ENCODE peak calls at places on chromosomes 13 and 19, in five cellular contexts. One of them, this sample, is unnamed.

GRCh38 chr13:79480954-79481684 is at the start of gene NDFIP2:
- DNase-seq in stimulated activated CD4-positive, alpha-beta T cell treated with anti-CD3 and anti-CD28 coated beads, TNF-alpha, amount 100 ng/mL, for 24 hours: peak; percentile 78
- DNase-seq in cardiac muscle cell: peak; percentile 93
- DNase-seq in NCI-H345: peak; percentile 91
- DNase-seq in NB4: peak; percentile 94
- DNase-seq in this sample: peak; percentile 87

GRCh38 chr19:55647732-55648656 is at the start of gene CCDC106:
- DNase-seq in cardiac muscle cell: peak; percentile 86
- DNase-seq in stimulated activated CD4-positive, alpha-beta T cell treated with anti-CD3 and anti-CD28 coated beads, TNF-alpha, amount 100 ng/mL, for 24 hours: no peak
- DNase-seq in NB4: peak; percentile 65
- DNase-seq in NCI-H345: peak; percentile 57
- DNase-seq in this sample: peak; percentile 67

GRCh38 chr19:45973564-45974338 is at the start of gene NOVA2:
- DNase-seq in NB4: peak; percentile 59
- DNase-seq in cardiac muscle cell: peak; percentile 78
- DNase-seq in NCI-H345: peak; percentile 80
- DNase-seq in stimulated activated CD4-positive, alpha-beta T cell treated with anti-CD3 and anti-CD28 coated beads, TNF-alpha, amount 100 ng/mL, for 24 hours: no peak
- DNase-seq in this sample: peak; percentile 78

GRCh38 chr13:72463561-72463960 is 263.9 kb downstream of the MZT1 start:
- DNase-seq in NCI-H345: no peak
- DNase-seq in stimulated activated CD4-positive, alpha-beta T cell treated with anti-CD3 and anti-CD28 coated beads, TNF-alpha, amount 100 ng/mL, for 24 hours: no peak
- DNase-seq in cardiac muscle cell: peak; percentile 87
- DNase-seq in NB4: no peak
- DNase-seq in this sample: no peak

GRCh38 chr19:48676487-48676886 is 3.7 kb upstream of the NTN5 start:
- DNase-seq in stimulated activated CD4-positive, alpha-beta T cell treated with anti-CD3 and anti-CD28 coated beads, TNF-alpha, amount 100 ng/mL, for 24 hours: no peak
- DNase-seq in cardiac muscle cell: no peak
- DNase-seq in NB4: no peak
- DNase-seq in NCI-H345: no peak
- DNase-seq in this sample: no peak

GRCh38 chr13:51637852-51638496 is 53.7 kb downstream of the WDFY2 start:
- DNase-seq in cardiac muscle cell: no peak
- DNase-seq in NCI-H345: no peak
- DNase-seq in NB4: no peak
- DNase-seq in stimulated activated CD4-positive, alpha-beta T cell treated with anti-CD3 and anti-CD28 coated beads, TNF-alpha, amount 100 ng/mL, for 24 hours: no peak
- DNase-seq in this sample: no peak

GRCh38 chr13:91242652-91243051 is 104.8 kb upstream of the MIR17HG start:
- DNase-seq in NCI-H345: no peak
- DNase-seq in cardiac muscle cell: no peak
- DNase-seq in NB4: no peak
- DNase-seq in stimulated activated CD4-positive, alpha-beta T cell treated with anti-CD3 and anti-CD28 coated beads, TNF-alpha, amount 100 ng/mL, for 24 hours: no peak
- DNase-seq in this sample: no peak

GRCh38 chr13:111343186-111343805 is 22.9 kb downstream of the TEX29 start:
- DNase-seq in NCI-H345: no peak
- DNase-seq in cardiac muscle cell: no peak
- DNase-seq in stimulated activated CD4-positive, alpha-beta T cell treated with anti-CD3 and anti-CD28 coated beads, TNF-alpha, amount 100 ng/mL, for 24 hours: no peak
- DNase-seq in NB4: no peak
- DNase-seq in this sample: no peak

GRCh38 chr13:79989251-79989661 is 351.7 kb downstream of the SPRY2 start:
- DNase-seq in stimulated activated CD4-positive, alpha-beta T cell treated with anti-CD3 and anti-CD28 coated beads, TNF-alpha, amount 100 ng/mL, for 24 hours: no peak
- DNase-seq in NCI-H345: no peak
- DNase-seq in NB4: no peak
- DNase-seq in cardiac muscle cell: no peak
- DNase-seq in this sample: peak; percentile 99

GRCh38 chr19:41935781-41936415 is 7.6 kb upstream of the ERFL start:
- DNase-seq in NB4: no peak
- DNase-seq in stimulated activated CD4-positive, alpha-beta T cell treated with anti-CD3 and anti-CD28 coated beads, TNF-alpha, amount 100 ng/mL, for 24 hours: no peak
- DNase-seq in cardiac muscle cell: no peak
- DNase-seq in NCI-H345: no peak
- DNase-seq in this sample: no peak

GRCh38 chr13:41500501-41500900 is 43.2 kb downstream of the RGCC start:
- DNase-seq in NCI-H345: no peak
- DNase-seq in cardiac muscle cell: no peak
- DNase-seq in NB4: no peak
- DNase-seq in stimulated activated CD4-positive, alpha-beta T cell treated with anti-CD3 and anti-CD28 coated beads, TNF-alpha, amount 100 ng/mL, for 24 hours: no peak
- DNase-seq in this sample: no peak

GRCh38 chr13:37475966-37476365 is 122.6 kb downstream of the POSTN start:
- DNase-seq in NCI-H345: no peak
- DNase-seq in cardiac muscle cell: no peak
- DNase-seq in NB4: no peak
- DNase-seq in stimulated activated CD4-positive, alpha-beta T cell treated with anti-CD3 and anti-CD28 coated beads, TNF-alpha, amount 100 ng/mL, for 24 hours: no peak
- DNase-seq in this sample: no peak

GRCh38 chr13:32354040-32354439 is 38.7 kb downstream of the BRCA2 start:
- DNase-seq in NCI-H345: no peak
- DNase-seq in NB4: no peak
- DNase-seq in stimulated activated CD4-positive, alpha-beta T cell treated with anti-CD3 and anti-CD28 coated beads, TNF-alpha, amount 100 ng/mL, for 24 hours: no peak
- DNase-seq in cardiac muscle cell: no peak
- DNase-seq in this sample: no peak

GRCh38 chr13:102654786-102655185 is 40.1 kb downstream of the METTL21C start:
- DNase-seq in NCI-H345: no peak
- DNase-seq in NB4: no peak
- DNase-seq in cardiac muscle cell: no peak
- DNase-seq in stimulated activated CD4-positive, alpha-beta T cell treated with anti-CD3 and anti-CD28 coated beads, TNF-alpha, amount 100 ng/mL, for 24 hours: no peak
- DNase-seq in this sample: no peak

GRCh38 chr13:99528547-99528946 is 27.3 kb downstream of the TM9SF2 start:
- DNase-seq in cardiac muscle cell: peak; percentile 43
- DNase-seq in NCI-H345: peak; percentile 17
- DNase-seq in stimulated activated CD4-positive, alpha-beta T cell treated with anti-CD3 and anti-CD28 coated beads, TNF-alpha, amount 100 ng/mL, for 24 hours: no peak
- DNase-seq in NB4: peak; percentile 28
- DNase-seq in this sample: no peak

GRCh38 chr19:49120325-49120683 is 960 bp downstream of the PPFIA3 start:
- DNase-seq in NB4: no peak
- DNase-seq in cardiac muscle cell: no peak
- DNase-seq in NCI-H345: no peak
- DNase-seq in stimulated activated CD4-positive, alpha-beta T cell treated with anti-CD3 and anti-CD28 coated beads, TNF-alpha, amount 100 ng/mL, for 24 hours: no peak
- DNase-seq in this sample: no peak

GRCh38 chr19:54383330-54383729 is 18.6 kb upstream of the LAIR1 start:
- DNase-seq in cardiac muscle cell: no peak
- DNase-seq in NCI-H345: no peak
- DNase-seq in NB4: no peak
- DNase-seq in stimulated activated CD4-positive, alpha-beta T cell treated with anti-CD3 and anti-CD28 coated beads, TNF-alpha, amount 100 ng/mL, for 24 hours: no peak
- DNase-seq in this sample: no peak

GRCh38 chr19:2081873-2082810 is 14.0 kb downstream of the MOB3A start:
- DNase-seq in cardiac muscle cell: no peak
- DNase-seq in stimulated activated CD4-positive, alpha-beta T cell treated with anti-CD3 and anti-CD28 coated beads, TNF-alpha, amount 100 ng/mL, for 24 hours: no peak
- DNase-seq in NB4: peak; percentile 59
- DNase-seq in NCI-H345: no peak
- DNase-seq in this sample: no peak

GRCh38 chr19:8397746-8398721 is 7.9 kb downstream of the RAB11B start:
- DNase-seq in NB4: peak; percentile 50
- DNase-seq in cardiac muscle cell: no peak
- DNase-seq in NCI-H345: no peak
- DNase-seq in stimulated activated CD4-positive, alpha-beta T cell treated with anti-CD3 and anti-CD28 coated beads, TNF-alpha, amount 100 ng/mL, for 24 hours: no peak
- DNase-seq in this sample: no peak

GRCh38 chr19:19477705-19478383 is 37.5 kb downstream of the TSSK6 start:
- DNase-seq in NB4: no peak
- DNase-seq in cardiac muscle cell: no peak
- DNase-seq in NCI-H345: no peak
- DNase-seq in stimulated activated CD4-positive, alpha-beta T cell treated with anti-CD3 and anti-CD28 coated beads, TNF-alpha, amount 100 ng/mL, for 24 hours: no peak
- DNase-seq in this sample: no peak

GRCh38 chr13:113750554-113751399 is 8.2 kb upstream of the TMEM255B start:
- DNase-seq in NB4: no peak
- DNase-seq in NCI-H345: no peak
- DNase-seq in cardiac muscle cell: no peak
- DNase-seq in stimulated activated CD4-positive, alpha-beta T cell treated with anti-CD3 and anti-CD28 coated beads, TNF-alpha, amount 100 ng/mL, for 24 hours: no peak
- DNase-seq in this sample: no peak

GRCh38 chr19:35170359-35171061 is 16.0 kb downstream of the FXYD5 start:
- DNase-seq in stimulated activated CD4-positive, alpha-beta T cell treated with anti-CD3 and anti-CD28 coated beads, TNF-alpha, amount 100 ng/mL, for 24 hours: no peak
- DNase-seq in cardiac muscle cell: no peak
- DNase-seq in NCI-H345: no peak
- DNase-seq in NB4: peak; percentile 10
- DNase-seq in this sample: no peak

GRCh38 chr19:10780368-10780767 is 55.6 kb downstream of the TMED1 start:
- DNase-seq in NB4: peak; percentile 92
- DNase-seq in NCI-H345: no peak
- DNase-seq in cardiac muscle cell: no peak
- DNase-seq in stimulated activated CD4-positive, alpha-beta T cell treated with anti-CD3 and anti-CD28 coated beads, TNF-alpha, amount 100 ng/mL, for 24 hours: no peak
- DNase-seq in this sample: no peak

GRCh38 chr19:42683917-42684513 is 56.3 kb downstream of the PSG3 start:
- DNase-seq in NB4: peak; percentile 10
- DNase-seq in NCI-H345: no peak
- DNase-seq in stimulated activated CD4-positive, alpha-beta T cell treated with anti-CD3 and anti-CD28 coated beads, TNF-alpha, amount 100 ng/mL, for 24 hours: no peak
- DNase-seq in cardiac muscle cell: peak; percentile 0
- DNase-seq in this sample: peak; percentile 12

GRCh38 chr13:30713133-30713532 is 22.2 kb upstream of the ALOX5AP start:
- DNase-seq in NB4: peak; percentile 94
- DNase-seq in NCI-H345: no peak
- DNase-seq in stimulated activated CD4-positive, alpha-beta T cell treated with anti-CD3 and anti-CD28 coated beads, TNF-alpha, amount 100 ng/mL, for 24 hours: no peak
- DNase-seq in cardiac muscle cell: no peak
- DNase-seq in this sample: no peak

GRCh38 chr13:40146586-40147240 is 491.3 kb downstream of the COG6 start:
- DNase-seq in NB4: no peak
- DNase-seq in NCI-H345: no peak
- DNase-seq in cardiac muscle cell: no peak
- DNase-seq in stimulated activated CD4-positive, alpha-beta T cell treated with anti-CD3 and anti-CD28 coated beads, TNF-alpha, amount 100 ng/mL, for 24 hours: no peak
- DNase-seq in this sample: no peak

GRCh38 chr19:3095375-3096191 is 1.4 kb downstream of the GNA11 start:
- DNase-seq in cardiac muscle cell: peak; percentile 60
- DNase-seq in NB4: peak; percentile 58
- DNase-seq in NCI-H345: no peak
- DNase-seq in stimulated activated CD4-positive, alpha-beta T cell treated with anti-CD3 and anti-CD28 coated beads, TNF-alpha, amount 100 ng/mL, for 24 hours: no peak
- DNase-seq in this sample: no peak

GRCh38 chr13:49248433-49249002 is 793 bp downstream of the CDADC1 start:
- DNase-seq in NB4: no peak
- DNase-seq in stimulated activated CD4-positive, alpha-beta T cell treated with anti-CD3 and anti-CD28 coated beads, TNF-alpha, amount 100 ng/mL, for 24 hours: no peak
- DNase-seq in NCI-H345: peak; percentile 1
- DNase-seq in cardiac muscle cell: no peak
- DNase-seq in this sample: no peak

GRCh38 chr19:7815325-7815724 is 14.7 kb upstream of the EVI5L start:
- DNase-seq in NB4: no peak
- DNase-seq in stimulated activated CD4-positive, alpha-beta T cell treated with anti-CD3 and anti-CD28 coated beads, TNF-alpha, amount 100 ng/mL, for 24 hours: no peak
- DNase-seq in NCI-H345: no peak
- DNase-seq in cardiac muscle cell: no peak
- DNase-seq in this sample: no peak

GRCh38 chr19:15672580-15673175 is at the start of gene CYP4F12:
- DNase-seq in NB4: peak; percentile 42
- DNase-seq in NCI-H345: no peak
- DNase-seq in stimulated activated CD4-positive, alpha-beta T cell treated with anti-CD3 and anti-CD28 coated beads, TNF-alpha, amount 100 ng/mL, for 24 hours: no peak
- DNase-seq in cardiac muscle cell: no peak
- DNase-seq in this sample: no peak

GRCh38 chr19:3690551-3691371 is 9.5 kb downstream of the PIP5K1C start:
- DNase-seq in NB4: no peak
- DNase-seq in cardiac muscle cell: no peak
- DNase-seq in NCI-H345: no peak
- DNase-seq in stimulated activated CD4-positive, alpha-beta T cell treated with anti-CD3 and anti-CD28 coated beads, TNF-alpha, amount 100 ng/mL, for 24 hours: no peak
- DNase-seq in this sample: no peak

GRCh38 chr13:109781384-109782065 is 4.9 kb downstream of the IRS2 start:
- DNase-seq in NCI-H345: no peak
- DNase-seq in NB4: peak; percentile 69
- DNase-seq in cardiac muscle cell: no peak
- DNase-seq in stimulated activated CD4-positive, alpha-beta T cell treated with anti-CD3 and anti-CD28 coated beads, TNF-alpha, amount 100 ng/mL, for 24 hours: no peak
- DNase-seq in this sample: peak; percentile 80

GRCh38 chr19:46700704-46701103 is 16.2 kb downstream of the PRKD2 start:
- DNase-seq in cardiac muscle cell: no peak
- DNase-seq in stimulated activated CD4-positive, alpha-beta T cell treated with anti-CD3 and anti-CD28 coated beads, TNF-alpha, amount 100 ng/mL, for 24 hours: no peak
- DNase-seq in NB4: no peak
- DNase-seq in NCI-H345: no peak
- DNase-seq in this sample: no peak

GRCh38 chr13:109479991-109480696 is 306.2 kb downstream of the IRS2 start:
- DNase-seq in NB4: no peak
- DNase-seq in stimulated activated CD4-positive, alpha-beta T cell treated with anti-CD3 and anti-CD28 coated beads, TNF-alpha, amount 100 ng/mL, for 24 hours: no peak
- DNase-seq in NCI-H345: no peak
- DNase-seq in cardiac muscle cell: peak; percentile 19
- DNase-seq in this sample: no peak

GRCh38 chr13:99087954-99088491 is 110.2 kb upstream of the DOCK9 start:
- DNase-seq in cardiac muscle cell: peak; percentile 62
- DNase-seq in stimulated activated CD4-positive, alpha-beta T cell treated with anti-CD3 and anti-CD28 coated beads, TNF-alpha, amount 100 ng/mL, for 24 hours: no peak
- DNase-seq in NCI-H345: peak; percentile 71
- DNase-seq in NB4: no peak
- DNase-seq in this sample: no peak

GRCh38 chr19:38199340-38199739 is 24.7 kb downstream of the DPF1 start:
- DNase-seq in cardiac muscle cell: no peak
- DNase-seq in NB4: no peak
- DNase-seq in stimulated activated CD4-positive, alpha-beta T cell treated with anti-CD3 and anti-CD28 coated beads, TNF-alpha, amount 100 ng/mL, for 24 hours: no peak
- DNase-seq in NCI-H345: no peak
- DNase-seq in this sample: no peak

GRCh38 chr19:10404888-10405808 is 1.8 kb upstream of the CDC37 start:
- DNase-seq in stimulated activated CD4-positive, alpha-beta T cell treated with anti-CD3 and anti-CD28 coated beads, TNF-alpha, amount 100 ng/mL, for 24 hours: no peak
- DNase-seq in NCI-H345: no peak
- DNase-seq in NB4: no peak
- DNase-seq in cardiac muscle cell: no peak
- DNase-seq in this sample: no peak

GRCh38 chr19:1651061-1651547 is 1.3 kb downstream of the TCF3 start:
- DNase-seq in NCI-H345: no peak
- DNase-seq in cardiac muscle cell: peak; percentile 23
- DNase-seq in stimulated activated CD4-positive, alpha-beta T cell treated with anti-CD3 and anti-CD28 coated beads, TNF-alpha, amount 100 ng/mL, for 24 hours: no peak
- DNase-seq in NB4: peak; percentile 58
- DNase-seq in this sample: no peak